ENCODE peak calls at places on chromosomes 11 and 22, in ten cellular contexts. J is transverse colon, H is adrenal gland, P is neural crest cell, G is epithelial cell of esophagus, V is cardiac muscle cell, U is tibial artery, K is AG10803, S is AG04450, R is AG09319. T is an unnamed sample.

GRCh38 chr11:78336877-78337553 is 80.6 kb downstream of the GAB2 start:
- DNase-seq in K (no peak), S (no peak), R (no peak), G (no peak), H (no peak), V (no peak), J (no peak), U (no peak), P (no peak), T (no peak)

GRCh38 chr11:72370201-72370600 is 64.1 kb downstream of the CLPB start:
- DNase-seq in H (no peak), G (no peak), R (no peak), J (no peak), P (no peak), U (no peak), V (no peak), K (no peak), S (no peak), T (no peak)

GRCh38 chr22:49855491-49855911 is 1.9 kb downstream of the ZBED4 start:
- DNase-seq in J (peak), G (no peak), U (no peak), P (no peak), K (no peak), V (no peak), R (no peak), S (no peak), H (no peak), T (no peak)

GRCh38 chr11:11391796-11392195 is 38.7 kb upstream of the CSNK2A3 start:
- DNase-seq in R (peak), G (peak), K (peak), J (peak), P (no peak), U (no peak), S (peak), V (no peak), H (no peak), T (no peak)

GRCh38 chr11:113124578-113124977 is 163.4 kb downstream of the NCAM1 start:
- DNase-seq in S (no peak), H (no peak), V (no peak), K (no peak), U (no peak), J (no peak), G (no peak), R (no peak), P (no peak), T (no peak)

GRCh38 chr11:9069861-9070470 is 21.4 kb downstream of the SCUBE2 start:
- DNase-seq in K (no peak), H (no peak), V (no peak), J (no peak), G (no peak), S (no peak), P (no peak), R (no peak), U (no peak), T (no peak)

GRCh38 chr11:35073691-35074382 is 65.1 kb upstream of the CD44 start:
- DNase-seq in S (no peak), R (no peak), V (no peak), G (peak), J (no peak), H (no peak), K (peak), P (no peak), U (no peak), T (no peak)

GRCh38 chr11:96967616-96968015 is 577.8 kb downstream of the JRKL start:
- DNase-seq in J (no peak), U (no peak), H (no peak), K (no peak), P (no peak), G (no peak), V (no peak), R (no peak), S (no peak), T (no peak)

GRCh38 chr11:106996691-106997090 is 21.6 kb downstream of the GUCY1A2 start:
- DNase-seq in K (no peak), H (no peak), R (no peak), U (no peak), G (no peak), P (no peak), J (no peak), V (no peak), S (no peak), T (no peak)

GRCh38 chr22:24474221-24474620 is 20.9 kb upstream of the UPB1 start:
- DNase-seq in G (peak), V (no peak), R (peak), U (no peak), S (peak), K (peak), J (no peak), H (peak), P (no peak), T (no peak)

GRCh38 chr11:19200410-19201201 is 1.2 kb downstream of the CSRP3 start:
- DNase-seq in H (no peak), K (peak), R (no peak), P (no peak), S (peak), G (peak), J (peak), U (no peak), V (no peak), T (no peak)

GRCh38 chr11:60389279-60389910 is 6.9 kb upstream of the MS4A14 start:
- DNase-seq in U (no peak), S (no peak), R (no peak), H (peak), J (no peak), G (no peak), V (no peak), K (no peak), P (no peak), T (no peak)

GRCh38 chr22:46043816-46044717 is 67.1 kb upstream of the WNT7B start:
- DNase-seq in J (peak), R (no peak), K (no peak), G (peak), U (peak), P (no peak), H (no peak), V (no peak), S (no peak), T (no peak)

GRCh38 chr11:17351510-17352176 is at the start of gene NCR3LG1:
- DNase-seq in J (peak), H (peak), U (peak), P (peak), R (no peak), S (peak), G (peak), V (peak), K (peak), T (peak)

GRCh38 chr11:47565340-47566165 is at the start of gene PTPMT1:
- DNase-seq in G (peak), R (peak), V (peak), K (peak), P (peak), J (peak), S (no peak), H (peak), U (peak), T (peak)

GRCh38 chr22:47460870-47461269 is 698.4 kb downstream of the TBC1D22A start:
- DNase-seq in U (no peak), S (no peak), V (no peak), H (peak), G (no peak), K (no peak), J (no peak), R (no peak), P (no peak), T (no peak)

GRCh38 chr22:25085930-25086901 is 113.4 kb upstream of the CRYBB3 start:
- DNase-seq in R (no peak), U (peak), J (no peak), V (no peak), H (peak), K (no peak), P (no peak), S (no peak), G (no peak), T (peak)

GRCh38 chr11:94656968-94657367 is 89.8 kb downstream of the PIWIL4 start:
- DNase-seq in P (no peak), S (no peak), V (no peak), J (no peak), K (peak), R (no peak), G (no peak), H (no peak), U (no peak), T (no peak)

DNA sequence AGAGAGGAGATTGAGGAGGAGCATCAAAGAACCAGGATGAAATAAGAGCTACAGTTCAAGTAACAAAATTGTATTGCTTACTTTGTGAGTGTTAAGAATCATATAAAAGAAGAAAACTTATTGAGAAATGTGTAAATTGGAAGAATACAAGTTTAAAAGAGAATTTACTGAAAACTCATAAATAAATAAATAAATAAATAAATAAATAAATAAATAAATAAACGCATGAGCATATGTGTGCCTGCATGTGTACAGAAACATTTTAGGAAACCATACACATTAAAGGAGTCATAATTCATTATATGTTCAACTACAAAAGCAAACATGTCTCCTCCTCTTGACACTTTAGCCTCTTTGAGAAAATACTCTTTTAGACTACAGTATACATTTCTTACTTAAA is 42.6 kb downstream of the CNTN5 start:
- DNase-seq in V (no peak), H (no peak), S (no peak), R (no peak), P (no peak), J (no peak), G (no peak), K (no peak), U (no peak), T (no peak)
- TF ChIP-seq CTCF in V (no peak), H (no peak), S (no peak), R (no peak), P (no peak), J (no peak), G (no peak), K (no peak), U (no peak), T (no peak)

GRCh38 chr11:64856382-64857227 is 12.2 kb upstream of the CDC42BPG start:
- DNase-seq in G (peak), K (peak), J (peak), P (no peak), S (no peak), R (no peak), U (peak), H (peak), V (no peak), T (no peak)
- TF ChIP-seq CTCF in G (no peak), K (no peak), J (no peak), P (no peak), S (no peak), R (no peak), U (no peak), H (no peak), V (no peak), T (no peak)

GRCh38 chr11:62057069-62057468 is 66.7 kb upstream of the INCENP start:
- DNase-seq in J (no peak), S (no peak), R (no peak), V (no peak), U (no peak), G (no peak), P (no peak), H (no peak), K (no peak), T (no peak)

GRCh38 chr11:62050716-62051115 is 73.1 kb upstream of the INCENP start:
- DNase-seq in H (no peak), S (no peak), P (no peak), V (no peak), U (no peak), J (no peak), G (peak), R (no peak), K (no peak), T (no peak)

GRCh38 chr11:62054081-62054480 is 69.7 kb upstream of the INCENP start:
- DNase-seq in H (no peak), K (no peak), U (no peak), V (no peak), R (no peak), S (no peak), G (no peak), J (no peak), P (no peak), T (no peak)

GRCh38 chr11:62055970-62056369 is 67.8 kb upstream of the INCENP start:
- DNase-seq in J (no peak), S (no peak), R (no peak), K (no peak), U (no peak), V (no peak), H (no peak), P (no peak), G (no peak), T (no peak)

DNA sequence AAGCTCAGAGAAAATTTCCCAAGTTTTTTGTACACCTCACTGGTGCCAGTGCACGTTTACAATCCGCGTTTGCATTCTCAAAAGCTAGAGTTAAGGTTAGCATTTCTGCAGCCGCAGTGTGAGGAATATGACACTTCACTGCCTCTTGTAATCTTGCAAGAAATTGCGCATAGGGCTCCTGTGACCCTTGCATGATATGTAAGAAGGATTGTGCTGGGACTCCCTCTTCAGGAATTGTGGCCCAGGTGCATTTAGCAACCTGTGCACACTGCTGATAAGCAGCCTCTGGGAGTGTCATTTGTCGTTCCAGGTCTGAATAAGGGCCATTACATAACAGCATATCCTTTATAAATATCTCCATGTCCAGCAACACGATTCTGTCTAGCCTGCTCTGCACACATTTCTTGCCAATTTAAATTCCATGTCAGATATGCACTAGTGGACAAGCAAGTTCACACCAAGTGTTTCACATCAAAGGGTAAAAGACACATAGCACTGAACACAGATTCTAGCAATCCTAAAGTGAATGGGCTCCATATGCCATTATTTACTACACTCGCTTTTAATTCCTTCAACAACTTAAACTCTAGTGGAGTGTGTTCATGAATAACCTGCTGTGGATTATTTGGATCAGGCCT is 69.2 kb upstream of the INCENP start:
- DNase-seq in R (peak), U (no peak), S (no peak), V (no peak), G (peak), P (no peak), J (peak), H (no peak), K (peak), T (no peak)
- TF ChIP-seq CTCF in R (peak), U (peak), S (peak), V (peak), G (peak), P (no peak), J (peak), H (peak), K (peak), T (no peak)

DNA sequence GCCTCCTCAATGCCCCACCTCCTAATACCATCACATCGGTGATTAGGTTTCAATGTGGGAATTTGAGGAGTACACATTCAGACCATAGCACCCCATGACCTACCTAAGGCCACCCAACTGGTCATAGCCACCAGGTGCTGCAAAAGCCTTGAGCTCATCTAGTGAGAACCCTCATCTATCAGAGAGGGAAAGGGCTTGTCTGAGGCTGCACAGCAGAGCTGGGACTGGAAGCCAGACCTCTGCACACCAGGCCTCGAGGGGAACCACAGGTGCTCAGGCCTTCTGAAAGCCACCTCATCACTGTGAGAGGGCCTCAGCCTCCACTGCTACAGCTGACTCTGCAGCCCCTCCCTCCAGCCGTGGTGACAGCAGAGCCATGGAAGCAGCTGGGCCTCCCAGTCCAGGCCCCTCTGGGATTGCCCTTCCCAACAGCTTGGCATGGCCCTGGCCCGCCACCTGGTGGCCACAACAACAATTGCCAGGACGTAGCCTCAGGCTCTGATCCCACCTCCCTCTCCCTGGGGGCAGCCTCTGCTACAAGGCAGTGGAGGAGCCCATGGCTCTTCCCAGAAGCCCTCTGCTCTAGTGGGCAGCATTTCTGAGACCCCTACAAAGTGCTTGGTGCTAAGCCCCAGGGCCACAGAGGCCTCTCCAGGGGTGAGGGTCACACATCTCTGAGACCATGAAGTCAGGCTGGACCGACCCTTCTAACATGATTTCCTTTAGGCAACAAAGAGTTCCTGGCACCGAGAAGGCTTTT is 41.0 kb upstream of the PRDM11 start:
- DNase-seq in V (peak), U (peak), S (no peak), K (peak), P (peak), J (peak), R (no peak), G (peak), H (peak), T (peak)
- TF ChIP-seq CTCF in V (peak), U (peak), S (peak), K (peak), P (peak), J (peak), R (peak), G (peak), H (peak), T (peak)

GRCh38 chr11:15989685-15990084 is 366.7 kb downstream of the SOX6 start:
- DNase-seq in U (no peak), P (no peak), V (no peak), S (no peak), K (no peak), R (no peak), H (no peak), G (no peak), J (no peak), T (no peak)

GRCh38 chr11:15987044-15987443 is 369.3 kb downstream of the SOX6 start:
- DNase-seq in G (no peak), H (no peak), K (no peak), J (no peak), U (no peak), V (no peak), R (no peak), S (peak), P (no peak), T (no peak)

GRCh38 chr11:15991174-15991655 is 365.1 kb downstream of the SOX6 start:
- DNase-seq in J (no peak), S (no peak), G (no peak), K (no peak), V (no peak), U (no peak), P (no peak), H (no peak), R (no peak), T (no peak)

GRCh38 chr11:15985863-15986139 is 370.5 kb downstream of the SOX6 start:
- DNase-seq in J (no peak), G (no peak), S (no peak), H (no peak), U (no peak), K (no peak), V (no peak), P (no peak), R (no peak), T (no peak)

GRCh38 chr11:15988693-15989231 is 367.6 kb downstream of the SOX6 start:
- DNase-seq in J (no peak), V (peak), S (no peak), U (no peak), R (no peak), H (no peak), G (no peak), P (peak), K (no peak), T (peak)
- TF ChIP-seq CTCF in J (peak), V (peak), S (no peak), U (peak), R (no peak), H (no peak), G (peak), P (peak), K (peak), T (peak)

GRCh38 chr11:33733978-33734377 is 2.2 kb downstream of the CD59 start:
- DNase-seq in S (no peak), R (no peak), K (no peak), V (no peak), H (no peak), G (no peak), U (no peak), J (no peak), P (no peak), T (no peak)

GRCh38 chr11:33734441-33735165 is 1.6 kb downstream of the CD59 start:
- DNase-seq in K (peak), S (no peak), P (no peak), G (peak), U (no peak), H (peak), J (peak), R (no peak), V (no peak), T (no peak)

GRCh38 chr11:33736148-33736809 is at the start of gene CD59:
- DNase-seq in U (peak), S (peak), R (peak), J (peak), P (peak), G (peak), V (peak), K (peak), H (peak), T (peak)

GRCh38 chr11:33735166-33735425 is 1.1 kb downstream of the CD59 start:
- DNase-seq in V (no peak), H (no peak), P (no peak), R (no peak), K (no peak), J (no peak), G (no peak), U (no peak), S (no peak), T (no peak)

DNA sequence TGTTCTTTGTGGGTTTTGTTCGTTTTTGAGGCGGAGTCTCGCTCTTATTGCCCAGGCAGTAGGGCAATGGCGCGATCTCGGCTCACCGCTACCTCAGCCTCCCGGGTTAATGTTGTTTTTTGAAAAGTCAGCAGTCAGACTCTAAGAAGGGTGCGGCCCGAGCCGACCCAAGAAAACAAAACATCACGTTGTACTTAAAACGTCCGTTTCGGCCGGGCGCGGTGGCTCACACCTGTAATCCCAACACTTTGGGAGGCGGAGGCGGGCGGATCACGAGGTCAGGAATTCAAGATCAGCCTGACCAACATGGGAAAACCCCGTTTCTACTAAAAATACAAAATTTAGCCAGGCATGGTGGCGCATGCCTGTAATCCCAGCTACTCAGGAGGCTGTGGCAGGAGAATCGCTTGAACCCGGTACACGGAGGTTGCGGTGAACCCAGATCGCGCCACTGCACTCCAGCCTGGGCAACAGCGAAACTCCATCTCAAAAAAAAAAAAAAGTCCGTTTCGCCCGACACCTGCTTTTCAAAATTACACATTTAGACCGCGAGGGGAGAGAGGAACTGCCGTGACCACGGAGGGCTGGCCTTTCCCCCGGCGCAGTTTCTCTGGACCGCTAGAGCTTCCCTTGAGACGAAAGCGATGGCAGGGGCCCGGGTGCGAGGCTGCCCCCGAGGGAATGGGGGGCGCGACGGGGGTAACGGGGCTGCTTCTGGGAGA is 636 bp downstream of the CD59 start:
- DNase-seq in S (no peak), G (peak), U (peak), V (peak), P (no peak), J (peak), H (peak), K (peak), R (no peak), T (peak)
- TF ChIP-seq CTCF in S (peak), G (no peak), U (no peak), V (no peak), P (peak), J (peak), H (peak), K (no peak), R (no peak), T (no peak)

GRCh38 chr22:35739642-35740041 is 22.0 kb downstream of the APOL5 start:
- DNase-seq in S (no peak), U (peak), J (no peak), G (no peak), P (no peak), R (no peak), V (no peak), H (no peak), K (no peak), T (peak)
- TF ChIP-seq CTCF in S (peak), U (peak), J (peak), G (no peak), P (peak), R (peak), V (peak), H (peak), K (peak), T (no peak)